ENCODE peak calls at places on chromosome 17, in seven cellular contexts. E, J, F, L, I, R and W are unnamed samples.

GRCh38 chr17:75637143-75637538 is 3.9 kb downstream of the SMIM5 start:
- DNase-seq in E (no peak), J (no peak), F (peak; percentile 76), L (no peak), I (peak; percentile 86), R (no peak), W (no peak)

GRCh38 chr17:48925251-48925990 is 17.2 kb downstream of the UBE2Z start:
- DNase-seq in E (no peak), J (no peak), F (no peak), L (no peak), I (no peak), R (no peak), W (no peak)

GRCh38 chr17:79154951-79155557 is 80.4 kb downstream of the ENGASE start:
- DNase-seq in E (no peak), J (no peak), F (no peak), L (no peak), I (no peak), R (no peak), W (no peak)

GRCh38 chr17:32814837-32815236 is 62.1 kb downstream of the MYO1D start:
- DNase-seq in E (no peak), J (no peak), F (no peak), L (no peak), I (no peak), R (no peak), W (no peak)

GRCh38 chr17:19460695-19461094 is 49.7 kb downstream of the RNF112 start:
- DNase-seq in E (peak; percentile 23), J (no peak), F (no peak), L (peak; percentile 84), I (no peak), R (peak; percentile 75), W (no peak)

GRCh38 chr17:34567665-34568064 is 11.7 kb upstream of the TMEM132E start:
- DNase-seq in E (no peak), J (no peak), F (no peak), L (no peak), I (no peak), R (no peak), W (no peak)

GRCh38 chr17:7435676-7436555 is 681 bp downstream of the TMEM102 start:
- DNase-seq in E (peak; percentile 78), J (peak; percentile 60), F (peak; percentile 45), L (peak; percentile 93), I (peak; percentile 53), R (peak; percentile 91), W (peak; percentile 60)

GRCh38 chr17:38554430-38555350 is 51.1 kb downstream of the SRCIN1 start:
- DNase-seq in E (no peak), J (peak; percentile 88), F (no peak), L (no peak), I (no peak), R (no peak), W (no peak)

GRCh38 chr17:40960144-40960543 is 6.6 kb downstream of the KRT39 start:
- DNase-seq in E (no peak), J (no peak), F (no peak), L (no peak), I (no peak), R (no peak), W (no peak)

GRCh38 chr17:42403150-42403549 is 14.9 kb upstream of the STAT3 start:
- DNase-seq in E (peak; percentile 65), J (no peak), F (no peak), L (no peak), I (peak; percentile 28), R (peak; percentile 78), W (no peak)

GRCh38 chr17:40974366-40974765 is 7.6 kb upstream of the KRT39 start:
- DNase-seq in E (no peak), J (no peak), F (no peak), L (no peak), I (no peak), R (no peak), W (no peak)

GRCh38 chr17:55575058-55575606 is 63.9 kb upstream of the SMIM36 start:
- DNase-seq in E (no peak), J (no peak), F (no peak), L (no peak), I (no peak), R (no peak), W (no peak)

GRCh38 chr17:80650339-80650672 is 105.7 kb downstream of the RPTOR start:
- DNase-seq in E (no peak), J (no peak), F (no peak), L (no peak), I (no peak), R (no peak), W (no peak)

GRCh38 chr17:37339321-37339720 is 36.5 kb upstream of the C17orf78 start:
- DNase-seq in E (no peak), J (no peak), F (no peak), L (no peak), I (no peak), R (no peak), W (no peak)

GRCh38 chr17:673200-673681 is 41.4 kb downstream of the VPS53 start:
- DNase-seq in E (no peak), J (no peak), F (no peak), L (no peak), I (no peak), R (peak; percentile 72), W (no peak)

GRCh38 chr17:37190493-37190892 is 185.3 kb upstream of the C17orf78 start:
- DNase-seq in E (no peak), J (no peak), F (no peak), L (no peak), I (no peak), R (no peak), W (no peak)

GRCh38 chr17:30468465-30468864 is 8.7 kb upstream of the GOSR1 start:
- DNase-seq in E (no peak), J (no peak), F (no peak), L (no peak), I (no peak), R (no peak), W (no peak)

GRCh38 chr17:45850468-45850867 is 5.8 kb downstream of the SPPL2C start:
- DNase-seq in E (no peak), J (no peak), F (no peak), L (no peak), I (no peak), R (no peak), W (no peak)

GRCh38 chr17:2263183-2263954 is 40.2 kb downstream of the SMG6 start:
- DNase-seq in E (peak; percentile 32), J (no peak), F (no peak), L (no peak), I (no peak), R (no peak), W (no peak)

GRCh38 chr17:44376124-44376523 is 12.5 kb upstream of the FAM171A2 start:
- DNase-seq in E (no peak), J (no peak), F (peak; percentile 56), L (no peak), I (no peak), R (peak; percentile 89), W (peak; percentile 62)
- TF ChIP-seq CTCF in E (peak; percentile 20), J (peak; percentile 53), F (peak; percentile 50), L (no peak), I (no peak), R (peak; percentile 73), W (peak; percentile 55)

GRCh38 chr17:4554997-4555799 is at the start of gene MYBBP1A:
- DNase-seq in E (peak; percentile 98), J (peak; percentile 92), F (peak; percentile 98), L (peak; percentile 99), I (peak; percentile 98), R (peak; percentile 97), W (peak; percentile 96)
- TF ChIP-seq CTCF in E (no peak), J (no peak), F (peak; percentile 57), L (no peak), I (no peak), R (peak; percentile 59), W (peak; percentile 77)

DNA sequence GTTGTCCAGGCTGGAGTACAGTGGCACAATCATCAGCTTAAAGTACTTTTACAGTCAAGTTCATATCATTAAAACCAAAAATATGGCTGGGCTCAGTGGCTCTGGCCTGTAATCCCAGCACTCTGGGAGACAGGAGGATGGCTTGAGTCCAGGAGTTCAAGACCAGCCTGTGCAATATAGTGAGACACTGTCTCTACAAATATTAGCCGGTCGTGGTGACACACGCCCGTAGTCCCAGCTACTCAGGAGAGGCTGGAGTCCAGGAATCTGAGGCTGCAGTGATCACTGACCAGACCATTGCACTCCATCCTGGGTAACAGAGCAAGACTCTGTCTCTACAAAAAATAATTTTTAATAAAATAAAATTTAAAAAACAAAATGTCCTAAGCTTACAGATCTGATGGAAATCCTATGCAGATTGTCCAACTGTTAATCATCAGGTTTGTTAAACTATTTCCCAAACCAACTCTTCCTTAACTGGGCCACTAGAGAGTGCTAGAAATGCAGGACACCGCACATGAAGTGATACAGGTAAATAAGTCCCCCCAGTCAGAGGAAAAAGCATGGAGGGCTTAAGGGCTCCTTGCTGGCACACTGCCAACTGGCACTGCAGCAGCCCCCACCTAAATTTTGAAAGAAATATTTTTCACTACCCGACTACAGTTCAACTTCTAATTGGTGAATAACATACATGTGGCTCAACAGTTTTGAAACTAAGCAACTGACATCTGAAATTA is 2.8 kb downstream of the USP22 start:
- DNase-seq in E (no peak), J (peak; percentile 71), F (no peak), L (no peak), I (no peak), R (no peak), W (no peak)
- TF ChIP-seq CTCF in E (peak; percentile 12), J (peak; percentile 71), F (peak; percentile 46), L (no peak), I (no peak), R (peak; percentile 65), W (no peak)

GRCh38 chr17:5000237-5000639 is 2.5 kb downstream of the KIF1C start:
- DNase-seq in E (no peak), J (no peak), F (peak; percentile 88), L (peak; percentile 94), I (peak; percentile 41), R (no peak), W (no peak)

GRCh38 chr17:4998666-4999428 is 1.1 kb downstream of the KIF1C start:
- DNase-seq in E (no peak), J (no peak), F (no peak), L (peak; percentile 87), I (peak; percentile 53), R (no peak), W (no peak)

GRCh38 chr17:4999429-5000093 is 1.8 kb downstream of the KIF1C start:
- DNase-seq in E (no peak), J (no peak), F (no peak), L (no peak), I (no peak), R (no peak), W (no peak)

GRCh38 chr17:4998027-4998665 is 396 bp downstream of the KIF1C start:
- DNase-seq in E (no peak), J (no peak), F (peak; percentile 70), L (peak; percentile 92), I (peak; percentile 58), R (peak; percentile 72), W (no peak)

DNA sequence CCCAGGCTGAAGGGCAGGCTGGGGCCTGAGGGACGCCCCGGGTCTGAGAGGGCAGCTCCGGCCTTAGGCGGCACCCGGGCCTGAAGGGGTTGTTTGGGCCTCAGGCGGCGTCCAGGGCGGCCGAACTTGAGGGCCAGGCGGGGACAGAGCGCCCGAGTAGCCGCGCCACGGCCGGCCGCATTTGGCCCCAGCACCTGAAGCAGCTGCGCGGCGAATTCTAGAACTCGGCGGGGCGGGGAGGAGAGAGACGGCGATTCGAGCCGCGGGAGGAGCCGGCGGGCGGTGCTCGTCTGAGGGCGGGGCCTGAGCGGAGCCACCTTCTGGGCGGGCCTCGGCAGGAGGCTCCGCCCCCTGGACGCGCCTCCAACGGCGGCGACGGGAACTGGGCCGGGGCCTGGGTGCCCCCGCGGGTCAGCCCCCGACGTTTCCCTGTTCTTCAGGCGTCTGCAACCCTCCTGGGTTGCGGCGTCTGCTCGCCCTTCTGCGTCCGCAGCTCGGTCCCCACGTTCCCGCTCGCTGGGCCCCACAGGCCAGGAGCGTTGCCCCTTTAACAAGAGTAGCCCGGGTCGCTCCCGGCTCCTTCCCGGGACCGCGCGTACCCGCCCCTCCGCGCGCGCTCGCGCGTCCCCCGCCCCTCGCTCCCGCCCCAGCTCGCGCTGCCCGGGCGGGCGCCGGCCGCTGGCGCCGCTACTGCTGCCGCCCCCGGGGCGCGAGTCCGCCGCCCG is at the start of the genes INCA1 and KIF1C:
- DNase-seq in E (peak; percentile 95), J (peak; percentile 90), F (peak; percentile 95), L (peak; percentile 98), I (peak; percentile 95), R (peak; percentile 95), W (peak; percentile 88)
- TF ChIP-seq CTCF in E (no peak), J (no peak), F (peak; percentile 47), L (no peak), I (no peak), R (no peak), W (no peak)